ENCODE peak calls at places on chromosome 10, in six cellular contexts. R, A, V, W, S and Q are unnamed samples.

GRCh38 chr10:49103761-49104160 is 11.6 kb downstream of the VSTM4 start:
- DNase-seq in R (no peak), A (no peak), V (no peak), W (no peak), S (no peak), Q (no peak)

GRCh38 chr10:71737356-71738172 is 18.0 kb upstream of the C10orf105 start:
- DNase-seq in R (no peak), A (no peak), V (peak), W (no peak), S (no peak), Q (no peak)

GRCh38 chr10:44235363-44235762 is 149.5 kb downstream of the CXCL12 start:
- DNase-seq in R (no peak), A (no peak), V (no peak), W (no peak), S (no peak), Q (no peak)

GRCh38 chr10:71232089-71232998 is 20.0 kb downstream of the UNC5B start:
- DNase-seq in R (no peak), A (peak), V (no peak), W (no peak), S (peak), Q (no peak)

GRCh38 chr10:74071151-74071550 is 73.2 kb downstream of the VCL start:
- DNase-seq in R (no peak), A (no peak), V (peak), W (no peak), S (no peak), Q (no peak)

GRCh38 chr10:73810358-73810734 is 1.1 kb downstream of the NDST2 start:
- DNase-seq in R (no peak), A (no peak), V (no peak), W (no peak), S (no peak), Q (no peak)

GRCh38 chr10:93072713-93073538 is 767 bp upstream of the CYP26A1 start:
- DNase-seq in R (no peak), A (no peak), V (no peak), W (no peak), S (no peak), Q (no peak)

GRCh38 chr10:77526861-77527617 is 110.6 kb downstream of the KCNMA1 start:
- DNase-seq in R (no peak), A (no peak), V (no peak), W (no peak), S (no peak), Q (no peak)

GRCh38 chr10:86961481-86962091 is 3.2 kb downstream of the SNCG start:
- DNase-seq in R (no peak), A (peak), V (no peak), W (no peak), S (peak), Q (no peak)

GRCh38 chr10:132460071-132460470 is 63.1 kb downstream of the PWWP2B start:
- DNase-seq in R (no peak), A (no peak), V (no peak), W (no peak), S (no peak), Q (no peak)

DNA sequence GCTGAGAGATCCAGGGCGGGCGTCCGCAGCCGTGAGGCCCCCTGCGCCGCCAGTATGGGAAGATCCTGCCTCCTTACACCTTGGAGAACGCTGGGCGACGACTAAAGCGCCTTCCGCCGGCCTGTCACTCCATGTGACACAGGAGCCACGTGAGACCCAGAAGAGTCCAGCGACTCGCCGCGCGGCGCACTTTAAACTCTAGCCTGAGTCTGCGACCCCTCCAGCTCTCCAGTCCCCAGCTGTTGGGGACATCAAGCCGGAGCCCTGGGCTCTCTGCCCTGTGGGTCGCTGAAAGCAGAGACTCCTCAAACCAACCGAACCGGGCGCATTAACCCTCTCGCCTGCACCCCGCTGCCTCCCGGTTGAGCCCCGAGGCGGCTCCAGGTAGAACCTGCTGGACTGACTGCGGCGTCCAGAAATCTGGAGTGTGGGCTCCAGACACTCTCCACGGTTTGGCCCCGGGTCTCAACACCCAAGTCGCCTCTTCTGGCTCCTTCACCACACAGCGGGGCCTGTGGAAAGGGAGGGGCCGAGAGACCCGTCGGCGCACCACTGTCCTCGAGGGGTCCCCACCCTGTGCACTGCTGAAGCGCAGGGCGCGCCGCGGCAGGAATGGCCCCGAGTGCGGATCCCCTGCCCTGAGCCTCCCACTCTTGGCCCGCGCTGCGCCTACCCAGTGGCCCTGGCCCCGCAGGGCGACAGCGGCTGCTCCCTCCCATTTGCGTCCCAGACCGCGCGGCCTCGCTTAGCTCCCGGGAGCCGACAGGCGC is 1.8 kb upstream of the SFMBT2 start:
- DNase-seq in R (no peak), A (peak), V (no peak), W (peak), S (peak), Q (no peak)
- H3K4me3 ChIP-seq in R (peak), A (peak), V (no peak), W (no peak), S (peak), Q (peak)

DNA sequence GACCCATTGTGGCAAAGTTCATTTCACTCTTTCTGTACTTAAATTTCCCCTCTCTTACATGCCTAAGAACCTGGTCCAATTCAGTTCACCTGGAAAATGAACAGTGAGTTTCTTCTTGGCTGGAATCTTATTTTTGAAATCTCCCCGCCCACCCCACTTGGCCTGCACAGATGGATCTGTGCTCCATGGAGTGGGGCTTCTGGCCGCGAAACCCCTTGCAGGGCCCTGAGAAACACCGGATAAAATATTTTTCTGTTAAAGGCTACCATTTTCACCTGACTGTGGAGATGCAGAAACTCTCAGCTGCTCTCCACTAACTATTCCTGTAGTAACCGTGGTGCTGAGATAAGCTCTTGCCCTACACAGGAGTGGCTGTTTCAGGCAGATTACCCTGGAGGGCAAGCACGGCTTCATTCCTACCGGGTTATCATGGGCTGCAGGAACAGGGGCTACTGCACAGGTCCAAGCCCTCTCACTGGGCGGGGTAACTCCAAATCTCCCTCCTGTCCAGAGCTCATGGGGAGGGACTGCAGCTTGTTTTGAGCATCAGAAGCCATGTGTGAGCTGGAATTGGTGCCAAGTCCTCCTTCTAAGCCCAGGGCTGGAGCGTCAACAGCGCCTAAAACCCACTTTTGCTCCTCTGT is 118.9 kb downstream of the PRPF18 start:
- DNase-seq in R (no peak), A (no peak), V (peak), W (no peak), S (no peak), Q (no peak)
- H3K4me3 ChIP-seq in R (peak), A (peak), V (peak), W (no peak), S (peak), Q (peak)

DNA sequence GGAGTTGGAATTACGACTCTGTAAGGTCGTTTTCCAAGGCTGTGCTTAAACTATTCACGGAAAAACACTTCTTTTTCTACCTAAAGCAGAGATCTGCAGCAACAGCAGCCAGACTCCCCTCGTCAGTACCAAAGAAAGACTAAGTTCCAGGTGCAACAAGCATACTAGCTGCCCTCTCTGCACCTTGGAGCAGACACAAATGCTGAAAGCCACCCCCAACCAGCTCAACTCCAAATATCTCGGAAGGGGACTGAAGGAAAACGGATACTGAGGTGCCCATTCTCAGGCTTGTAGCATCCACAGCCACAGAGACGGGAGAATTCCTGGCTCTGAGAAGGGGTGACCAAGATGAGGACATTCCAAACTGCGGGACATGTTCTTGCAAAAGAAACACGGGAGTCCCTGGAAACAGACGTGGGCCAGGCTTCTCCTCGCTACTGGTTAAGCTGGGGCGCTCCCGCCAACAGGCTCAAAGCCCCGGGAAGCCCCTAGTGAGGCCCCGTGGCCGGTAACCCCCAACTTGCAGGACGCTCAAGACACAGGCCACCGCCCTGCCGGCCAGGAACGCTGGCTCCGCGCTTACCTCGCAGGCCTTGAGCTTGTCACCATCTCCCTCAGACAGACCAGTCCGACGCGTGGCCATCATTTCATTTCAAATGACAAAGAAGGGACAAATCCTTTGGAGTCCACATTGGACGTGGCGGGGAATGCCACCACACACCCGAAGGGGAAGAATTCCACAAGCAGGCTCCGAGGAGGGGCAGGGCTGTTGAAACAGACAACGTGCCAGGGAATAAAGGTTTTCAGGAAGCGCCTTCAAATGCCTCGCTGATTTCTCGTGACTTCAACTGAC is 2.2 kb downstream of the ARHGAP21 start:
- DNase-seq in R (no peak), A (peak), V (peak), W (peak), S (peak), Q (no peak)
- H3K4me3 ChIP-seq in R (peak), A (peak), V (peak), W (peak), S (peak), Q (peak)

GRCh38 chr10:68902382-68902781 is 1.3 kb downstream of the DDX50 start:
- DNase-seq in R (no peak), A (no peak), V (no peak), W (no peak), S (no peak), Q (no peak)
- H3K4me3 ChIP-seq in R (no peak), A (no peak), V (peak), W (no peak), S (peak), Q (peak)

DNA sequence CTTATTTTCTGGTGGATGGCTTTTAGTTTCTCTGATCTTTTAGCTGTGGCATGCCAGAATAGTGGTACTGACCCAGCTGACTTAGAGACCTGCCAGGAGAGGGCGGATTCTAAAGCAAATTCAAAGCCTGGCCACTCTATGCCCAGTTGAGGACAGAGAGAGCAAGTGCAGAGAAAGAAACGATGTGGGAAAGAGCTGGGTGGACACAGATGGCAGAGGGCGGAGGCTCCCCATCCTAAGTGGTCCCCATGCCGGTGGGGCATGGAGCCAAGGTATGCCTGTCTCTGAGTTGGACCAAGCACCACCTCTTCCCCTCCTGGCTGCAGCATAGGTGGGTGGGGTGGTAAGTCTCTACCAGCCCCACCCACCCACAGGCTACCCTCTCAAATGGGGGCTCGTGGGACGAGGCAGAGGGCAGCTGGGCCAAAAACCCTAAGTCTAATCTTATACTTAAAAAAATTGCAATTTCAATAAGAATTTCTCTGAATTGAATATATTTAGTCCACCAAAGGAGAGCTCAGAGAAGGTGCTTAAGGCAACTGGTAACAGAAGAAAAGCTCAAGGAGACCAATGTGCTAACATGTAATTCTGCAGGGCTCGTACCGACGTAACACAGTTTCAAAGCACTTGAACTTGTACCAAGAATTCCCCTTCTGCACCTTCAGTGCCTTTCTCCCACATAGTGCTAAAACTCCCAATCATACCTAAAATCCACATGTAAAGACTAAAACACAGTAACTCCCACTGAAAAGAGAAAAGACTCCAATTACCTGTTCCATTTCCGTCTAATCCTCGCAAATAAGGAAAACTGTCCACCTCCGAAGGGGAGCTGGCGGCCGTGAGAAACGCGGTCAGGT is 85.7 kb upstream of the NMT2 start:
- DNase-seq in R (no peak), A (no peak), V (no peak), W (no peak), S (no peak), Q (no peak)
- H3K4me3 ChIP-seq in R (no peak), A (peak), V (no peak), W (no peak), S (peak), Q (no peak)

GRCh38 chr10:110842305-110842952 is 29.3 kb upstream of the PDCD4 start:
- DNase-seq in R (no peak), A (peak), V (no peak), W (peak), S (no peak), Q (no peak)

GRCh38 chr10:110843796-110844616 is 27.7 kb upstream of the PDCD4 start:
- DNase-seq in R (no peak), A (no peak), V (no peak), W (peak), S (no peak), Q (no peak)

GRCh38 chr10:110844617-110844881 is 27.2 kb upstream of the PDCD4 start:
- DNase-seq in R (no peak), A (no peak), V (no peak), W (no peak), S (no peak), Q (no peak)

GRCh38 chr10:110841767-110842267 is 29.9 kb upstream of the PDCD4 start:
- DNase-seq in R (no peak), A (peak), V (no peak), W (peak), S (no peak), Q (no peak)

GRCh38 chr10:110843031-110843430 is 28.7 kb upstream of the PDCD4 start:
- DNase-seq in R (no peak), A (no peak), V (no peak), W (peak), S (no peak), Q (no peak)
- H3K4me3 ChIP-seq in R (no peak), A (no peak), V (no peak), W (no peak), S (no peak), Q (no peak)

DNA sequence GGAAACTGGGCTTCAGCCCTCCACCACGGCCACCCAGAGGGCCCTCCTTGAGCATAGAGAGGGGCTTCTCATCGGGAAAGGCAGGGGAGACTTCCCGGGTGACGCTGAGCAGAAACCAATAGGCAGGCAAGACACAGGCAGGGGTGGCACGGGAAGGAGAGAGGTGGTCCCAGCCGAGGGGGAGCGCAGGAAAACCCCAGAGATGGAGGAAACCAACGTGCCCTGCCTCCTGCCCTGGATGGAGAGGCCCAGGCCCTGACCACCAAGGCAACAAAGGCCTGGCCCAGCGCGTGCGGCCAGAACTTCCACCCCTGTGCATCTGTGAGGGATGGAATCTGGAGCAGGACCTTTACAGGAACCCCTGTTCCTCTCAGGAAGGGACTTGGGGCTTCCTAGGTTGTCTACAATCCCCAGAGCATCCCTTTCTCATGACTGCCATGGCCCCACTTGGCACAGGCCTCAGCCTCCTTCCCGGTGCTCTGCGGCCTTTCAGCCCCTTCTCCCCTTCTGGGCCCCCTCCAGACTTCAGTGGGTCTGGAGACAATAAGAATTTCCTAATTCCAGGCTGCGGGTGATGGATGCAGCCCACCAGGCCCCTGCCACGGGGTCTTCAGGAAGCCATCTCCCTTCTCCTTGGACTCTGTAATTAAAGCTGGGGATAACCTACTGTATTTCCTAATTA is 137.0 kb upstream of the RET start:
- DNase-seq in R (no peak), A (no peak), V (no peak), W (no peak), S (no peak), Q (no peak)
- H3K4me3 ChIP-seq in R (no peak), A (no peak), V (no peak), W (no peak), S (no peak), Q (no peak)